ENCODE peak calls at places on chromosomes 16 and 17, in eight cellular contexts. R is fibroblast of pulmonary artery; L is left lobe of liver; F is activated naive CD4-positive, alpha-beta T cell; U is GM12892; E is HTR-8/SVneo; V is activated CD4-positive, alpha-beta T cell treated with anti-CD3 and anti-CD28 coated beads, Interleukin-2, amount 10 ng/mL, durations not matched to agents 7 days and 5 days; S is stimulated activated CD8-positive, alpha-beta memory T cell treated with anti-CD3 and anti-CD28 coated beads, Interleukin-12 subunit alpha, Interleukin-12 subunit beta, amount 100 ng/mL, for 4 hours. C is an unnamed sample.

GRCh38 chr16:87457051-87457611 is 35.7 kb downstream of the ZCCHC14 start:
- DNase-seq in U (no peak), R (peak; percentile 26), F (no peak), S (no peak), L (no peak), E (no peak), V (no peak), C (no peak)

GRCh38 chr16:30958164-30959083 is 870 bp downstream of the SETD1A start:
- DNase-seq in L (no peak), F (no peak), E (peak; percentile 62), S (no peak), V (peak; percentile 59), U (peak; percentile 82), R (peak; percentile 51), C (no peak)

GRCh38 chr16:75621170-75621477 is 2.0 kb downstream of the ADAT1 start:
- DNase-seq in S (no peak), V (peak; percentile 14), F (no peak), E (peak; percentile 24), L (no peak), R (peak; percentile 63), U (no peak), C (no peak)

GRCh38 chr17:29051194-29051593 is 8.3 kb downstream of the PIPOX start:
- DNase-seq in F (no peak), L (no peak), U (no peak), R (no peak), V (no peak), S (no peak), E (no peak), C (no peak)

GRCh38 chr17:81419333-81419885 is 24.2 kb downstream of the BAHCC1 start:
- DNase-seq in U (no peak), S (no peak), R (peak; percentile 97), F (no peak), V (no peak), E (peak; percentile 91), L (no peak), C (peak; percentile 66)

GRCh38 chr16:18936727-18937340 is 10.6 kb upstream of the SMG1 start:
- DNase-seq in R (no peak), S (no peak), F (no peak), U (no peak), V (no peak), E (no peak), L (no peak), C (no peak)

GRCh38 chr16:84358601-84359295 is 9.6 kb upstream of the ATP2C2 start:
- DNase-seq in U (no peak), E (no peak), S (no peak), R (no peak), V (no peak), F (no peak), L (no peak), C (no peak)

GRCh38 chr17:79204261-79204660 is 129.6 kb downstream of the ENGASE start:
- DNase-seq in F (no peak), V (no peak), S (no peak), E (no peak), L (no peak), U (no peak), R (no peak), C (no peak)

GRCh38 chr16:19210175-19210924 is 42.3 kb downstream of the SYT17 start:
- DNase-seq in S (no peak), L (no peak), U (peak; percentile 30), E (no peak), F (no peak), V (no peak), R (no peak), C (no peak)

GRCh38 chr16:24999856-25000447 is 15.2 kb downstream of the ARHGAP17 start:
- DNase-seq in U (no peak), S (no peak), V (no peak), L (no peak), R (no peak), F (no peak), E (no peak), C (no peak)

GRCh38 chr16:27446721-27447120 is 44.7 kb downstream of the IL21R start:
- DNase-seq in L (no peak), F (no peak), S (peak; percentile 73), R (no peak), E (no peak), U (peak; percentile 34), V (peak; percentile 85), C (no peak)

GRCh38 chr17:8849311-8850041 is 18.0 kb downstream of the PIK3R6 start:
- DNase-seq in E (no peak), V (no peak), R (no peak), F (no peak), U (no peak), S (no peak), L (no peak), C (no peak)

GRCh38 chr17:19407601-19408380 is 3.2 kb upstream of the RNF112 start:
- DNase-seq in V (no peak), U (no peak), F (no peak), R (no peak), S (no peak), E (no peak), L (no peak), C (no peak)

GRCh38 chr17:39601010-39601597 is 6.6 kb downstream of the NEUROD2 start:
- DNase-seq in U (no peak), S (no peak), V (no peak), R (no peak), F (no peak), E (no peak), L (no peak), C (no peak)

GRCh38 chr16:57859331-57859730 is 57.0 kb upstream of the KIFC3 start:
- DNase-seq in S (no peak), U (no peak), V (no peak), R (peak; percentile 62), F (no peak), L (no peak), E (peak; percentile 79), C (no peak)

GRCh38 chr17:7307686-7308624 is 527 bp downstream of the EIF5A start:
- DNase-seq in R (peak; percentile 35), V (peak; percentile 56), E (no peak), S (peak; percentile 31), L (peak; percentile 64), U (no peak), F (peak; percentile 51), C (no peak)

GRCh38 chr17:50638851-50639767 is 4.4 kb downstream of the ABCC3 start:
- DNase-seq in R (peak; percentile 98), F (no peak), V (no peak), U (no peak), L (peak; percentile 94), E (peak; percentile 98), S (no peak), C (no peak)

C was measured in NCI-H1048.